ENCODE peak calls at places on chromosomes 1 and 21, in seven cellular contexts. P is body of pancreas, K is HCT116, A is A549, S is GM12865, J is heart left ventricle, R is breast epithelium. W is an unnamed sample.

GRCh38 chr1:202215472-202216130 is 22.0 kb downstream of the LGR6 start:
- DNase-seq in P (no peak), K (no peak), A (no peak), S (no peak), J (no peak), R (no peak), W (no peak)

GRCh38 chr21:27772816-27773215 is 805.9 kb upstream of the ADAMTS5 start:
- DNase-seq in P (no peak), K (no peak), A (no peak), S (no peak), J (no peak), R (no peak), W (no peak)

GRCh38 chr1:66527688-66528087 is 6.3 kb upstream of the SGIP1 start:
- DNase-seq in P (no peak), K (no peak), A (no peak), S (no peak), J (no peak), R (no peak), W (no peak)

GRCh38 chr1:92858564-92859399 is 26.9 kb downstream of the RPL5 start:
- DNase-seq in P (peak; percentile 66), K (peak; percentile 67), A (peak; percentile 72), S (peak; percentile 84), J (no peak), R (peak; percentile 58), W (no peak)

GRCh38 chr21:34952701-34953100 is 96.4 kb downstream of the RUNX1 start:
- DNase-seq in P (no peak), K (no peak), A (peak; percentile 2), S (no peak), J (no peak), R (no peak), W (no peak)

GRCh38 chr1:209770636-209771415 is 13.5 kb downstream of the C1orf74 start:
- DNase-seq in P (no peak), K (no peak), A (no peak), S (no peak), J (no peak), R (no peak), W (no peak)

GRCh38 chr1:198281911-198282310 is 125.1 kb downstream of the NEK7 start:
- DNase-seq in P (no peak), K (no peak), A (no peak), S (no peak), J (no peak), R (no peak), W (no peak)

GRCh38 chr1:238252033-238252802 is 361.5 kb upstream of the ZP4 start:
- DNase-seq in P (peak; percentile 82), K (no peak), A (peak; percentile 50), S (peak; percentile 39), J (no peak), R (peak; percentile 29), W (no peak)

GRCh38 chr1:205354259-205354904 is 2.3 kb downstream of the KLHDC8A start:
- DNase-seq in P (peak; percentile 71), K (peak; percentile 54), A (peak; percentile 76), S (peak; percentile 75), J (no peak), R (peak; percentile 52), W (no peak)

GRCh38 chr1:242651817-242652216 is 127.3 kb upstream of the PLD5 start:
- DNase-seq in P (no peak), K (no peak), A (peak; percentile 17), S (peak; percentile 29), J (no peak), R (no peak), W (no peak)

GRCh38 chr1:171984850-171985485 is 143.7 kb downstream of the DNM3 start:
- DNase-seq in P (no peak), K (peak; percentile 29), A (peak; percentile 32), S (peak; percentile 57), J (no peak), R (no peak), W (no peak)

GRCh38 chr1:226643167-226643566 is 94.6 kb downstream of the STUM start:
- DNase-seq in P (no peak), K (peak; percentile 34), A (no peak), S (peak; percentile 57), J (peak; percentile 26), R (no peak), W (no peak)

GRCh38 chr21:42213082-42213774 is 5.7 kb upstream of the ABCG1 start:
- DNase-seq in P (no peak), K (no peak), A (no peak), S (no peak), J (no peak), R (no peak), W (no peak)

GRCh38 chr1:161367684-161368398 is at the start of gene CFAP126:
- DNase-seq in P (peak; percentile 80), K (peak; percentile 51), A (peak; percentile 77), S (peak; percentile 81), J (peak; percentile 69), R (peak; percentile 80), W (no peak)
- TF ChIP-seq CTCF in P (peak; percentile 17), K (peak; percentile 28), A (peak; percentile 21), S (no peak), J (no peak), R (peak; percentile 35), W (peak; percentile 21)

GRCh38 chr1:178192686-178193085 is 98.8 kb downstream of the RASAL2 start:
- DNase-seq in P (peak; percentile 60), K (no peak), A (peak; percentile 87), S (no peak), J (no peak), R (peak; percentile 23), W (no peak)

GRCh38 chr1:178188306-178188705 is 94.4 kb downstream of the RASAL2 start:
- DNase-seq in P (no peak), K (no peak), A (no peak), S (no peak), J (no peak), R (no peak), W (no peak)

DNA sequence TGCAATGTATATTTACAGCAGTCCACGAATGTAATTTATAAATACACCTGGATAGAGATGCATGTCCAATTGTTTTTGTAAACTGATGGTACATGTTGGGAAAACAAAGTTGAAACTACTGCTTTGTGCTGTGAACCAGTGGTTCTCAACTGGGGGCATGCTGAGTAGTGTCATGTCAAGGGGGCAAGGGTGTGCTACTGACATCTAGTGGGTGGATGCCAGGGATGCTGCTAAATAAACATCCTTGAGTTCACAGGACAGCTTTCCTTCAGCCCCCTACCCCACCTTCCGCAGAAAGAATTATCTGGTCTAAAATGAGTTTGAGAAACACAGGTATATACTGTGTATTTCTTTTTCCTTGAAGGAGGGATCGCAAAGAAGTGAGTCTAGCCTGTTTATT is 95.9 kb downstream of the RASAL2 start:
- DNase-seq in P (no peak), K (peak; percentile 13), A (peak; percentile 58), S (peak; percentile 44), J (no peak), R (no peak), W (no peak)
- TF ChIP-seq CTCF in P (peak; percentile 10), K (peak; percentile 57), A (peak; percentile 51), S (peak; percentile 60), J (peak; percentile 56), R (no peak), W (peak; percentile 46)

DNA sequence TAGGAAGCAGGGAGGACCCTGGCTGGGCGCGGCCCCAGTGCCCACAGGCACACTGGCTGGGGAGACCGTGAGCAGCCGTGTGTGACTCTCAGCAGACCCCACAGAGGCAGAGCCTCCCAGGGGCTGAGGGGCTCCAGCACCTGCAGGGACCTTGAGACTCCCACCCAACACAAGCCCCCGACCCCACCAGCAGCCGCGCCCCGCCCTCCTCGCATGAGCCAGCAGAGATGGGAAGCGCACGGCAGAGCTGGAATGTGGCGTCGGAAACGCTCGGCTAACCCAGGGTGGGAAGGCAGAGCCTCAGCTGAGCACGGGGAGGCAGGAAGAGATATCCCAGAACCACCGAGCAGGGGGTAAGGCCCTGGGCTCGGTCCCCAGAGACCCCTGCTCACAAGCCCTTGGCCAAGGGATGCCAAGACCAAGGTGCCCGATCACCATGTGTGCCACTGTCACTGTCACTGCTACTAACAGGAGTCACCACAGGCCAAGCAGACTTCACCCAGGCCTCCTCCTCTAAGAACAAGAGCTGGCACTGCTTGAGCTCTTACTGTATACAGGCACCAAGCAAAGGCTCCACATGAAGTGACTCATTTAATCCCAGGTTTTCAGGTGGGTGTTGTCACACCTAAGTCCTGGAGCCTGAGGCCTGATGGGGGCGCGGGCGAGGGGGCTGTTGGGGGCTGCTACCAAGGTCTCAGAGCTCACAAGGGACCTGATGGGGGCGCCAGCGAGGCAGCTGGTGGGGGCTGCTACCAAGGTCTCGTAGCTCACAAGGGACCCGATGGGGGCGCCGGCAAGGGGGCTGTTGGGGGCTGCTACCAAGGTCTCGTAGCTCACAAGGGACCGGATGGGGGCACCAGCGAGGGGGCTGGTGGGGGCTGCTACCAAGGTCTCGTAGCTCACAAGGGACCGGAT is 20.1 kb downstream of the MEGF6 start:
- DNase-seq in P (no peak), K (no peak), A (no peak), S (no peak), J (no peak), R (no peak), W (no peak)
- TF ChIP-seq CTCF in P (no peak), K (no peak), A (no peak), S (no peak), J (no peak), R (no peak), W (no peak)

GRCh38 chr21:25361097-25361496 is 246.2 kb downstream of the MRPL39 start:
- DNase-seq in P (no peak), K (no peak), A (no peak), S (no peak), J (no peak), R (no peak), W (no peak)

GRCh38 chr21:25359724-25360123 is 247.6 kb downstream of the MRPL39 start:
- DNase-seq in P (no peak), K (no peak), A (no peak), S (no peak), J (no peak), R (no peak), W (no peak)

GRCh38 chr21:25362375-25363267 is 244.7 kb downstream of the MRPL39 start:
- DNase-seq in P (no peak), K (no peak), A (no peak), S (no peak), J (no peak), R (no peak), W (no peak)

GRCh38 chr21:25361765-25362164 is 245.5 kb downstream of the MRPL39 start:
- DNase-seq in P (no peak), K (no peak), A (no peak), S (no peak), J (no peak), R (no peak), W (no peak)

DNA sequence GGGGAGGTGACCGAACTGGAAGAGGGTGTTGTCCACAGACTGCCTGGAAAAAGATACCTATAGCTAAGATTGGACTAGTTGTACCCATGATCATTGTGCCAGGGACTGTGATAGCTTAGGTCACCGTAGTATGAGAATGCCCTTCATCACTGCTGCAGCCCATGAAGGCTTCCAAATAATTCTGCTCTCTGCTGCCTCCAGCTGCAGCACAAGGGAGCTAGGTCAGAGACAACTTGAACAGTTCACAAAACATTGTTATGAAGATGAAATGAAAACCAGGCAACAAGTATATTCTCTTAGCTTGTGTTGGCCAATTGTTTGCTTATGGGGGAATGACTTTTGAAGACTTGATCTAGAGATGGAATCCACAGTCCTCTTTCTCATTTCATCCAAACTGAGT is 246.7 kb downstream of the MRPL39 start:
- DNase-seq in P (no peak), K (no peak), A (no peak), S (no peak), J (no peak), R (no peak), W (no peak)
- TF ChIP-seq CTCF in P (no peak), K (no peak), A (no peak), S (peak; percentile 16), J (no peak), R (no peak), W (peak; percentile 30)